ENCODE peak calls at places on chromosomes 2 and 18, in nine cellular contexts. P is small intestine, M is A549, B is mucosa of descending colon, T is iPS DF 6.9, X is H1, H is aorta, Q is esophagus muscularis mucosa, J is transverse colon. L is an unnamed sample.

GRCh38 chr18:28890796-28891195 is 713.9 kb upstream of the CDH2 start:
- DNase-seq in P (no peak), M (no peak), B (no peak), T (no peak), X (no peak), H (no peak), Q (no peak), J (no peak), L (no peak)

GRCh38 chr2:238097988-238098853 is 1.9 kb upstream of the ESPNL start:
- DNase-seq in P (peak; percentile 96), M (peak; percentile 71), B (peak; percentile 85), T (no peak), X (peak; percentile 85), H (peak; percentile 61), Q (peak; percentile 89), J (peak; percentile 83), L (peak; percentile 81)

GRCh38 chr2:38697116-38697840 is 31.4 kb downstream of the GALM start:
- DNase-seq in P (no peak), M (no peak), B (peak; percentile 40), T (no peak), X (no peak), H (no peak), Q (no peak), J (peak; percentile 21), L (no peak)

GRCh38 chr2:120809576-120810440 is 74.1 kb downstream of the GLI2 start:
- DNase-seq in P (no peak), M (no peak), B (no peak), T (no peak), X (no peak), H (no peak), Q (no peak), J (no peak), L (peak; percentile 23)

GRCh38 chr2:217279571-217279970 is 419.7 kb upstream of the TNP1 start:
- DNase-seq in P (no peak), M (no peak), B (no peak), T (no peak), X (no peak), H (no peak), Q (no peak), J (no peak), L (no peak)

GRCh38 chr18:23864620-23865019 is 149.9 kb upstream of the TTC39C start:
- DNase-seq in P (peak; percentile 39), M (no peak), B (no peak), T (no peak), X (no peak), H (no peak), Q (no peak), J (no peak), L (no peak)

GRCh38 chr2:167127135-167127534 is 238.9 kb downstream of the XIRP2 start:
- DNase-seq in P (no peak), M (no peak), B (peak; percentile 12), T (no peak), X (no peak), H (no peak), Q (no peak), J (no peak), L (no peak)

GRCh38 chr2:9941196-9941995 is 10.1 kb upstream of the GRHL1 start:
- DNase-seq in P (no peak), M (no peak), B (no peak), T (no peak), X (peak; percentile 50), H (no peak), Q (no peak), J (no peak), L (no peak)

GRCh38 chr2:1591978-1592907 is 152.1 kb downstream of the PXDN start:
- DNase-seq in P (no peak), M (peak; percentile 36), B (peak; percentile 83), T (peak; percentile 68), X (peak; percentile 83), H (peak; percentile 88), Q (no peak), J (peak; percentile 84), L (peak; percentile 86)

GRCh38 chr18:62066121-62066818 is 120.6 kb downstream of the PIGN start:
- DNase-seq in P (peak; percentile 60), M (no peak), B (no peak), T (no peak), X (no peak), H (no peak), Q (no peak), J (no peak), L (no peak)

GRCh38 chr18:54004828-54005227 is 219.6 kb downstream of the MBD2 start:
- DNase-seq in P (no peak), M (no peak), B (no peak), T (peak; percentile 9), X (peak; percentile 47), H (no peak), Q (no peak), J (no peak), L (peak; percentile 34)

DNA sequence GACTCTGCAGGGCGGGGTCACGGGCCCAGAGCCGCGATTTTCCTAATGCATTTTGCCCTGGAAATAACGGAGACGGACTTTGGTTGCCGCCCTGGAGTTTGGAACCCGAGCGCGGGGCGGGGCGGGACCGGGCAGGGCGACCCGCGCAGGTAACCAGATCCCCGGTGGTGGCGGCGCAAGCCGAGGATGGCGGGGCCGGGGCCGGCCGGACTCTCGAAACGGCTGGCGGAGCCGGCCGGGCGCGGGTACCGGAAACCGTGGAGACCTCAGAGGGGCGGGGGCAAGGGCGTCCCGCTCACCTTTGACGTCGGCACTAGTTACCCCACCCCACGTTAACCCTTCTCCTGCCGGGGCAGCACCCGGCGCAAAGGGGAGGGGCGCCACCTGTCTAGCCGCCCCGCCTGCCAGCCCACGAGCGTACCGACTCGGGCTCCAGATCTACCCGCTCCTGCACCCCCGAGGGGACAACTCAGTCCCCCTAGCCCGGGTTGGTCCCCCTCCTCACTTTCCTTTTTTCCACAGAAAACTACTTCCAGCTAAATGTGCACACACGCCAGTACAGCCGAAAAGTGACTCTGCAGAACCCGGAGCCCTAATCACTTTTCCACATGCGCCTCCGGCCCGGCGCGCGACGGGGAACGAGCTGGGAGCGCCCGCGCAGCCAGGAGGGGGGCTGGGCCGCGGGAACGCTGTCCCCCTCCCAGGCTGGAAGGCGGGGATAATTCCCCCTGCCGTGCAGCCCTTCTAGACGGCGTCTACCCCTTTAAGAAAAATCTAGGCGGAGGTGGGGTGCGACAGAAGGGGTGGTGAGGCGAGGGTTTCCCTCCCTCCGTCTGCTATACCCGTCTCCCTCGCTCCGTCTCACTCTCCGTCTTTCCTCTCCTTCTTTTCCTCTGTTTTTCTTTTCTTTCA is 2.7 kb downstream of the CYP26B1 start:
- DNase-seq in P (peak; percentile 69), M (peak; percentile 96), B (peak; percentile 64), T (no peak), X (peak; percentile 92), H (peak; percentile 64), Q (peak; percentile 91), J (no peak), L (peak; percentile 86)
- H3K4me3 ChIP-seq in P (no peak overlapping the region), M (peak overlapping the region; percentile 61), B (no peak overlapping the region), T (peak overlapping the region; percentile 52), X (peak overlapping the region; percentile 68), H (peak overlapping the region; percentile 46), Q (peak overlapping the region; percentile 61), J (peak overlapping the region; percentile 25), L (peak overlapping the region; percentile 68)

GRCh38 chr2:13576634-13577033 is 859.9 kb downstream of the TRIB2 start:
- DNase-seq in P (no peak), M (no peak), B (no peak), T (no peak), X (no peak), H (no peak), Q (no peak), J (no peak), L (no peak)
- H3K9me3 ChIP-seq in P (no peaks in the 10 kb centered on the region), M (peaks cover 4% of the 10 kb centered on the region), B (no peaks in the 10 kb centered on the region), T (no peaks in the 10 kb centered on the region), X (no peaks in the 10 kb centered on the region), H (no peaks in the 10 kb centered on the region), Q (no peaks in the 10 kb centered on the region), J (no peaks in the 10 kb centered on the region), L (no peaks in the 10 kb centered on the region)

DNA sequence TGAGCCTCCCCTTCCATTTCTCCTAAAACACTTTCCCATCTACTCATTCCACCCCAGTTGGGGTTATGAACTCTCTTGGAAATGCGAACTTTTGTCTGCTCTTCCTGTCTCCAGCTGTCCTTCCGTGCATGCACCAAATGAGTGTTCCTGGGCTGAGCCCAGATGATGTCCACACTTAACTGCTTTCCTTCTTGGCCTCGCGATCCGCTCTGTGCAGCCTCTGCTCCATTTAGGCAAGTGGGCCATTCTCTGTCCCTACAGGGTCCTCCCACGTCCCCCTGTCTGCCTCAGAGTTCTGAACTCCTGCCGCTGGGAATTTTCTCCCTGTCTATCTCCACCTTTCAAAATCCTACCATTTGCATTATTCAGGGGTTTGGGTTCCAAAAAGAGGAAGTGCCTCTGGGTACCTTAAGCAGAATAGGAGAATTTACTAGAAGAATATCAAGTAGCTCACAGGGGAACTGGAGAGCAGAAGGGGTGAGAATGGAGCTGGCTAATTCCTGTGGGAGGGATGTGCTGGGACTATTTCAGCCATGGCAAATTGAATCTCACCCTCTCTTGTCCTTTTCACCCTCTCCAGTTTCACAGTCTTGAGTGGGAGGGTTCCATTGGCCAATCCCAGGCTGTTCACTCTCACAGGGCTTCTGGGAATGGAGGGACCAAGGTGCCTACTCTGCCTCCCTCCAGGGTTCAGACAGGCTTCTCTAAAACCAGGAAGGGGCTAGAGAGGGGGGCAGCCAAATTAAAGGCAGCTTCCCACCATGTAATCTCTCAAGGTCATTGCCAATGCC is 4.6 kb upstream of the NCK2 start:
- DNase-seq in P (no peak), M (no peak), B (no peak), T (no peak), X (no peak), H (no peak), Q (no peak), J (no peak), L (no peak)
- H3K4me1 ChIP-seq in P (peaks cover 5% of the 10 kb centered on the region), M (peaks cover 6% of the 10 kb centered on the region), B (peaks cover 4% of the 10 kb centered on the region), T (peaks cover 1% of the 10 kb centered on the region), X (peaks cover 3% of the 10 kb centered on the region), H (no peaks in the 10 kb centered on the region), Q (peaks cover 7% of the 10 kb centered on the region), J (peaks cover 8% of the 10 kb centered on the region), L (no peaks in the 10 kb centered on the region)

GRCh38 chr18:35268811-35269210 is 21.2 kb downstream of the ZSCAN30 start:
- DNase-seq in P (no peak), M (no peak), B (no peak), T (no peak), X (no peak), H (no peak), Q (no peak), J (no peak), L (no peak)

GRCh38 chr18:35264409-35264808 is 23.6 kb downstream of the ZNF397 start:
- DNase-seq in P (no peak), M (no peak), B (no peak), T (no peak), X (no peak), H (no peak), Q (no peak), J (no peak), L (no peak)

GRCh38 chr18:35267161-35267651 is 22.8 kb downstream of the ZSCAN30 start:
- DNase-seq in P (peak; percentile 60), M (no peak), B (peak; percentile 78), T (no peak), X (no peak), H (peak; percentile 84), Q (peak; percentile 94), J (peak; percentile 80), L (peak; percentile 93)

GRCh38 chr18:35271656-35272055 is 18.4 kb downstream of the ZSCAN30 start:
- DNase-seq in P (no peak), M (no peak), B (no peak), T (no peak), X (no peak), H (no peak), Q (no peak), J (no peak), L (no peak)

DNA sequence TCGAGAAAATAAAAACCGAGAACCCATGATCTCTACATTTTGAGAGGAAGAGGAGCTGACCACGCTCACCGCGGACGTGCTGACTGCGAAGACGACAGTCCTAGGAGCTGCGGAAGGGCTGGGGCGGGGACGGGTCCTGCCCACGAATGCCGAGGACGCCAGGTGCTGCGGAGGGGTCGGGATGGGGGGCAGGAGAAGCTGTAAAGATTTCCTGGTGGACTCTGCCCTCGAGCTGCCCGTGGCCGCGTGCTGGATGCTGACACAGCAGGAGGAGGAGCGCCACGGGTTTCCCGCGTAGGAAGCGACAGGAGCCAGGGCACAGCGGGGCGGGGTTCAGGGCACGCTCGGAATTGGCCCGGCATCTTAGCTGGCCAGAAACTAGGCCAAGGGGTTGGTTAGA is 22.2 kb downstream of the ZSCAN30 start:
- DNase-seq in P (peak; percentile 80), M (no peak), B (peak; percentile 54), T (no peak), X (no peak), H (peak; percentile 53), Q (no peak), J (peak; percentile 26), L (peak; percentile 34)
- H3K4me3 ChIP-seq in P (peak overlapping the region; percentile 14), M (no peak overlapping the region), B (peak overlapping the region; percentile 46), T (no peak overlapping the region), X (no peak overlapping the region), H (peak overlapping the region; percentile 52), Q (peak overlapping the region; percentile 94), J (peak overlapping the region; percentile 74), L (peak overlapping the region; percentile 56)